ENCODE peak calls at places on chromosomes 2 and 18, in ten cellular contexts. One of them, this sample, is unnamed.
A peak's percentile ranks its signal among the peaks of the same experiment; 100 is the strongest.

GRCh38 chr2:96156926-96157648 is 11.8 kb upstream of the DUSP2 start:
- DNase-seq in left ventricle myocardium inferior: no peak
- DNase-seq in kidney epithelial cell: no peak
- DNase-seq in IMR-90: no peak
- DNase-seq in stomach: no peak
- DNase-seq in AG04450: no peak
- DNase-seq in RWPE1: no peak
- DNase-seq in mammary epithelial cell: no peak
- DNase-seq in astrocyte of the spinal cord: no peak
- DNase-seq in brain microvascular endothelial cell: no peak
- DNase-seq in this sample: no peak

GRCh38 chr2:33104726-33105125 is 158.0 kb downstream of the LTBP1 start:
- DNase-seq in RWPE1: no peak
- DNase-seq in mammary epithelial cell: peak; percentile 36
- DNase-seq in left ventricle myocardium inferior: no peak
- DNase-seq in stomach: no peak
- DNase-seq in AG04450: no peak
- DNase-seq in kidney epithelial cell: no peak
- DNase-seq in IMR-90: peak; percentile 73
- DNase-seq in astrocyte of the spinal cord: peak; percentile 48
- DNase-seq in brain microvascular endothelial cell: peak; percentile 63
- DNase-seq in this sample: no peak

GRCh38 chr2:237475704-237476107 is 11.3 kb upstream of the MLPH start:
- DNase-seq in stomach: no peak
- DNase-seq in astrocyte of the spinal cord: peak; percentile 64
- DNase-seq in kidney epithelial cell: no peak
- DNase-seq in left ventricle myocardium inferior: no peak
- DNase-seq in AG04450: no peak
- DNase-seq in mammary epithelial cell: peak; percentile 74
- DNase-seq in RWPE1: peak; percentile 47
- DNase-seq in IMR-90: peak; percentile 60
- DNase-seq in brain microvascular endothelial cell: peak; percentile 80
- DNase-seq in this sample: no peak

GRCh38 chr2:149741646-149742045 is 154.1 kb upstream of the MMADHC start:
- DNase-seq in stomach: no peak
- DNase-seq in brain microvascular endothelial cell: no peak
- DNase-seq in astrocyte of the spinal cord: peak; percentile 88
- DNase-seq in kidney epithelial cell: peak; percentile 76
- DNase-seq in RWPE1: peak; percentile 26
- DNase-seq in AG04450: peak; percentile 72
- DNase-seq in IMR-90: peak; percentile 87
- DNase-seq in left ventricle myocardium inferior: no peak
- DNase-seq in mammary epithelial cell: peak; percentile 92
- DNase-seq in this sample: no peak

GRCh38 chr2:226002438-226002837 is 602.9 kb downstream of the NYAP2 start:
- DNase-seq in left ventricle myocardium inferior: no peak
- DNase-seq in kidney epithelial cell: peak; percentile 73
- DNase-seq in astrocyte of the spinal cord: peak; percentile 75
- DNase-seq in AG04450: no peak
- DNase-seq in mammary epithelial cell: peak; percentile 80
- DNase-seq in RWPE1: peak; percentile 10
- DNase-seq in IMR-90: peak; percentile 90
- DNase-seq in brain microvascular endothelial cell: peak; percentile 89
- DNase-seq in stomach: no peak
- DNase-seq in this sample: no peak

GRCh38 chr18:51070545-51070944 is 40.5 kb downstream of the SMAD4 start:
- DNase-seq in AG04450: peak; percentile 56
- DNase-seq in IMR-90: peak; percentile 93
- DNase-seq in astrocyte of the spinal cord: peak; percentile 87
- DNase-seq in left ventricle myocardium inferior: no peak
- DNase-seq in brain microvascular endothelial cell: peak; percentile 93
- DNase-seq in stomach: no peak
- DNase-seq in RWPE1: peak; percentile 42
- DNase-seq in kidney epithelial cell: peak; percentile 29
- DNase-seq in mammary epithelial cell: peak; percentile 66
- DNase-seq in this sample: no peak

GRCh38 chr2:113847144-113847543 is 42.7 kb upstream of the ACTR3 start:
- DNase-seq in AG04450: no peak
- DNase-seq in kidney epithelial cell: peak; percentile 67
- DNase-seq in stomach: no peak
- DNase-seq in brain microvascular endothelial cell: peak; percentile 9
- DNase-seq in astrocyte of the spinal cord: peak; percentile 44
- DNase-seq in IMR-90: peak; percentile 45
- DNase-seq in left ventricle myocardium inferior: no peak
- DNase-seq in mammary epithelial cell: peak; percentile 48
- DNase-seq in RWPE1: no peak
- DNase-seq in this sample: no peak

GRCh38 chr2:45269149-45269793 is 260.0 kb upstream of the SIX2 start:
- DNase-seq in RWPE1: no peak
- DNase-seq in kidney epithelial cell: no peak
- DNase-seq in IMR-90: peak; percentile 36
- DNase-seq in left ventricle myocardium inferior: no peak
- DNase-seq in AG04450: no peak
- DNase-seq in mammary epithelial cell: no peak
- DNase-seq in stomach: peak; percentile 49
- DNase-seq in astrocyte of the spinal cord: no peak
- DNase-seq in brain microvascular endothelial cell: no peak
- DNase-seq in this sample: no peak

GRCh38 chr2:42142476-42143184 is 26.5 kb upstream of the EML4 start:
- DNase-seq in brain microvascular endothelial cell: peak; percentile 40
- DNase-seq in kidney epithelial cell: no peak
- DNase-seq in AG04450: no peak
- DNase-seq in mammary epithelial cell: no peak
- DNase-seq in astrocyte of the spinal cord: peak; percentile 62
- DNase-seq in IMR-90: peak; percentile 50
- DNase-seq in left ventricle myocardium inferior: no peak
- DNase-seq in stomach: no peak
- DNase-seq in RWPE1: no peak
- DNase-seq in this sample: no peak

GRCh38 chr2:207239222-207239674 is 73.5 kb upstream of the KLF7 start:
- DNase-seq in RWPE1: peak; percentile 97
- DNase-seq in left ventricle myocardium inferior: peak; percentile 31
- DNase-seq in IMR-90: peak; percentile 100
- DNase-seq in stomach: peak; percentile 28
- DNase-seq in brain microvascular endothelial cell: peak; percentile 100
- DNase-seq in kidney epithelial cell: peak; percentile 99
- DNase-seq in astrocyte of the spinal cord: peak; percentile 100
- DNase-seq in AG04450: peak; percentile 98
- DNase-seq in mammary epithelial cell: peak; percentile 100
- DNase-seq in this sample: no peak

GRCh38 chr2:102206666-102207341 is 20.0 kb downstream of the IL1RL2 start:
- DNase-seq in kidney epithelial cell: no peak
- DNase-seq in astrocyte of the spinal cord: no peak
- DNase-seq in IMR-90: no peak
- DNase-seq in left ventricle myocardium inferior: no peak
- DNase-seq in stomach: peak; percentile 92
- DNase-seq in AG04450: no peak
- DNase-seq in brain microvascular endothelial cell: no peak
- DNase-seq in mammary epithelial cell: no peak
- DNase-seq in RWPE1: no peak
- DNase-seq in this sample: no peak

GRCh38 chr2:134934641-134935040 is 16.0 kb downstream of the CCNT2 start:
- DNase-seq in IMR-90: no peak
- DNase-seq in stomach: no peak
- DNase-seq in RWPE1: peak; percentile 5
- DNase-seq in left ventricle myocardium inferior: no peak
- DNase-seq in astrocyte of the spinal cord: no peak
- DNase-seq in mammary epithelial cell: no peak
- DNase-seq in AG04450: no peak
- DNase-seq in kidney epithelial cell: no peak
- DNase-seq in brain microvascular endothelial cell: no peak
- DNase-seq in this sample: no peak

GRCh38 chr2:45595724-45596435 is 15.2 kb downstream of the SRBD1 start:
- DNase-seq in AG04450: no peak
- DNase-seq in kidney epithelial cell: no peak
- DNase-seq in astrocyte of the spinal cord: peak; percentile 67
- DNase-seq in brain microvascular endothelial cell: peak; percentile 31
- DNase-seq in IMR-90: peak; percentile 65
- DNase-seq in stomach: peak; percentile 52
- DNase-seq in RWPE1: peak; percentile 42
- DNase-seq in left ventricle myocardium inferior: peak; percentile 36
- DNase-seq in mammary epithelial cell: peak; percentile 42
- DNase-seq in this sample: no peak

GRCh38 chr2:240595381-240596079 is 9.0 kb downstream of the CAPN10 start:
- DNase-seq in brain microvascular endothelial cell: peak; percentile 42
- DNase-seq in astrocyte of the spinal cord: no peak
- DNase-seq in mammary epithelial cell: no peak
- DNase-seq in left ventricle myocardium inferior: no peak
- DNase-seq in AG04450: no peak
- DNase-seq in kidney epithelial cell: no peak
- DNase-seq in RWPE1: no peak
- DNase-seq in IMR-90: no peak
- DNase-seq in stomach: no peak
- DNase-seq in this sample: no peak

GRCh38 chr2:39534095-39534711 is 97.1 kb upstream of the MAP4K3 start:
- DNase-seq in astrocyte of the spinal cord: no peak
- DNase-seq in left ventricle myocardium inferior: no peak
- DNase-seq in IMR-90: no peak
- DNase-seq in mammary epithelial cell: no peak
- DNase-seq in kidney epithelial cell: no peak
- DNase-seq in RWPE1: no peak
- DNase-seq in brain microvascular endothelial cell: no peak
- DNase-seq in AG04450: no peak
- DNase-seq in stomach: no peak
- DNase-seq in this sample: no peak

GRCh38 chr2:54212456-54212855 is 43.6 kb downstream of the TSPYL6 start:
- DNase-seq in RWPE1: peak; percentile 71
- DNase-seq in astrocyte of the spinal cord: peak; percentile 93
- DNase-seq in AG04450: peak; percentile 84
- DNase-seq in brain microvascular endothelial cell: peak; percentile 91
- DNase-seq in stomach: no peak
- DNase-seq in kidney epithelial cell: peak; percentile 88
- DNase-seq in left ventricle myocardium inferior: no peak
- DNase-seq in mammary epithelial cell: peak; percentile 82
- DNase-seq in IMR-90: peak; percentile 96
- DNase-seq in this sample: no peak

GRCh38 chr2:39632871-39633270 is 32.8 kb upstream of the TMEM178A start:
- DNase-seq in IMR-90: peak; percentile 84
- DNase-seq in stomach: no peak
- DNase-seq in astrocyte of the spinal cord: peak; percentile 86
- DNase-seq in kidney epithelial cell: peak; percentile 29
- DNase-seq in RWPE1: no peak
- DNase-seq in left ventricle myocardium inferior: no peak
- DNase-seq in brain microvascular endothelial cell: peak; percentile 75
- DNase-seq in mammary epithelial cell: peak; percentile 81
- DNase-seq in AG04450: no peak
- DNase-seq in this sample: no peak

GRCh38 chr2:104897515-104898184 is 43.7 kb downstream of the POU3F3 start:
- DNase-seq in RWPE1: peak; percentile 35
- DNase-seq in mammary epithelial cell: peak; percentile 1
- DNase-seq in kidney epithelial cell: peak; percentile 26
- DNase-seq in left ventricle myocardium inferior: no peak
- DNase-seq in astrocyte of the spinal cord: peak; percentile 81
- DNase-seq in AG04450: no peak
- DNase-seq in IMR-90: peak; percentile 25
- DNase-seq in stomach: no peak
- DNase-seq in brain microvascular endothelial cell: no peak
- DNase-seq in this sample: no peak

GRCh38 chr2:185628985-185629384 is 109.6 kb upstream of the FSIP2 start:
- DNase-seq in brain microvascular endothelial cell: no peak
- DNase-seq in RWPE1: no peak
- DNase-seq in left ventricle myocardium inferior: no peak
- DNase-seq in astrocyte of the spinal cord: no peak
- DNase-seq in AG04450: no peak
- DNase-seq in stomach: no peak
- DNase-seq in mammary epithelial cell: peak; percentile 2
- DNase-seq in kidney epithelial cell: no peak
- DNase-seq in IMR-90: no peak
- DNase-seq in this sample: no peak
- TF ChIP-seq CTCF in brain microvascular endothelial cell: peak; percentile 56
- TF ChIP-seq CTCF in RWPE1: no peak
- TF ChIP-seq CTCF in left ventricle myocardium inferior: no peak
- TF ChIP-seq CTCF in astrocyte of the spinal cord: no peak
- TF ChIP-seq CTCF in AG04450: no peak
- TF ChIP-seq CTCF in stomach: no peak
- TF ChIP-seq CTCF in mammary epithelial cell: peak; percentile 47
- TF ChIP-seq CTCF in kidney epithelial cell: peak; percentile 22
- TF ChIP-seq CTCF in IMR-90: no peak
- TF ChIP-seq CTCF in this sample: no peak

DNA sequence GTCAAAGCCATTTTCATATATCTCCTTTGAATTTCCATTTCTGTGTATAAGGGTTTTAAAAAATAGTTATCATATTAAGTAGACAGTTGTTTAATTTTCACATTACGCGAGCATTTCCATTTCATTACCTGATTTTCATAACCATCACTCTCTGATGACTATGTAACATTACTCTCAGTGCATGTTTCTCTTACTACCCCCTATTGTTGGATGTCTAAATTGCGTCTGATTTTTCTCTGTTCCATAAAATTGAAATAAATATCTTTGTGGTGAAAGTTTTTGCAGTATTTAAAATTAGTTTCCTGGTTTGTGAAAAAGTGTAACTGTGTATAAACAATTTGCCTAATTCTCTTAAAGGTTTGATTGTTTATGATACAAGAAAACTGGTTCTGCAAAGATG is 123.8 kb downstream of the MYO1B start:
- DNase-seq in brain microvascular endothelial cell: no peak
- DNase-seq in kidney epithelial cell: no peak
- DNase-seq in stomach: no peak
- DNase-seq in left ventricle myocardium inferior: no peak
- DNase-seq in RWPE1: peak; percentile 12
- DNase-seq in IMR-90: no peak
- DNase-seq in mammary epithelial cell: no peak
- DNase-seq in astrocyte of the spinal cord: no peak
- DNase-seq in AG04450: no peak
- DNase-seq in this sample: no peak
- TF ChIP-seq CTCF in brain microvascular endothelial cell: peak; percentile 20
- TF ChIP-seq CTCF in kidney epithelial cell: peak; percentile 35
- TF ChIP-seq CTCF in stomach: no peak
- TF ChIP-seq CTCF in left ventricle myocardium inferior: peak; percentile 44
- TF ChIP-seq CTCF in RWPE1: peak; percentile 38
- TF ChIP-seq CTCF in IMR-90: peak; percentile 46
- TF ChIP-seq CTCF in mammary epithelial cell: peak; percentile 33
- TF ChIP-seq CTCF in astrocyte of the spinal cord: peak; percentile 40
- TF ChIP-seq CTCF in AG04450: peak; percentile 51
- TF ChIP-seq CTCF in this sample: no peak

DNA sequence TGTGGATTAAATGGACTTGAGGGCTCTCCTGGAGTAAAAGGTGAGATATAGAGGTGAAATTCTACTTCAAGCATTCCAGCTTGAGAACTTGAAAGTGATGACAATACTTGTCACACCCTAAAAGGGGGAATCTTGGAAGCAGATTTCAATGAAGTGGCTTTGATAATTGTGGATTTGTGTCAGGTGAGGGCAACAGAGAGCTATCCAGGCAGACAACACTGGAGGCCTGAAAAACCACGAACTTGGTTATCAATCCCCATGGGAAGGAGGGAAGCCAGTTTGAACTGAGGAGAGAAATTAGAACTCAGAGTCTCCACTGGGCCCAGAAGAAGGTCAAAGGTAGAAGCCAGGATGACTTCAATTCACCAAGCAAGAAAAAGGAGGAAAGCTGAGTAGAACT is 263.9 kb downstream of the FIGN start:
- DNase-seq in brain microvascular endothelial cell: peak; percentile 49
- DNase-seq in IMR-90: peak; percentile 3
- DNase-seq in AG04450: no peak
- DNase-seq in kidney epithelial cell: no peak
- DNase-seq in stomach: no peak
- DNase-seq in RWPE1: no peak
- DNase-seq in left ventricle myocardium inferior: no peak
- DNase-seq in astrocyte of the spinal cord: peak; percentile 40
- DNase-seq in mammary epithelial cell: peak; percentile 19
- DNase-seq in this sample: no peak
- TF ChIP-seq CTCF in brain microvascular endothelial cell: peak; percentile 67
- TF ChIP-seq CTCF in IMR-90: peak; percentile 38
- TF ChIP-seq CTCF in AG04450: peak; percentile 50
- TF ChIP-seq CTCF in kidney epithelial cell: peak; percentile 48
- TF ChIP-seq CTCF in stomach: no peak
- TF ChIP-seq CTCF in RWPE1: peak; percentile 15
- TF ChIP-seq CTCF in left ventricle myocardium inferior: peak; percentile 56
- TF ChIP-seq CTCF in astrocyte of the spinal cord: peak; percentile 45
- TF ChIP-seq CTCF in mammary epithelial cell: peak; percentile 65
- TF ChIP-seq CTCF in this sample: no peak

GRCh38 chr2:170928824-170929685 is at the start of gene GORASP2:
- DNase-seq in stomach: peak; percentile 99
- DNase-seq in brain microvascular endothelial cell: peak; percentile 100
- DNase-seq in mammary epithelial cell: peak; percentile 99
- DNase-seq in IMR-90: peak; percentile 100
- DNase-seq in left ventricle myocardium inferior: peak; percentile 98
- DNase-seq in AG04450: peak; percentile 99
- DNase-seq in RWPE1: peak; percentile 98
- DNase-seq in astrocyte of the spinal cord: peak; percentile 100
- DNase-seq in kidney epithelial cell: peak; percentile 99
- DNase-seq in this sample: peak; percentile 96
- TF ChIP-seq CTCF in stomach: peak; percentile 94
- TF ChIP-seq CTCF in brain microvascular endothelial cell: peak; percentile 95
- TF ChIP-seq CTCF in mammary epithelial cell: peak; percentile 85
- TF ChIP-seq CTCF in IMR-90: peak; percentile 88
- TF ChIP-seq CTCF in left ventricle myocardium inferior: peak; percentile 98
- TF ChIP-seq CTCF in AG04450: peak; percentile 85
- TF ChIP-seq CTCF in RWPE1: peak; percentile 99
- TF ChIP-seq CTCF in astrocyte of the spinal cord: peak; percentile 86
- TF ChIP-seq CTCF in kidney epithelial cell: peak; percentile 94
- TF ChIP-seq CTCF in this sample: peak; percentile 97

This sample was measured in natural killer cell.